ENCODE peak calls at places on chromosomes 12 and 14, in nine cellular contexts. C, K, L, S, A, Z, G, I and W are unnamed samples.

GRCh38 chr12:80442426-80443222 is 1.4 kb upstream of the PTPRQ start:
- DNase-seq in G (no peak), K (no peak), L (no peak), I (no peak), S (peak), Z (no peak), A (no peak), C (peak), W (no peak)

GRCh38 chr12:104958946-104959841 is 1.1 kb upstream of the SLC41A2 start:
- DNase-seq in K (peak), A (no peak), I (peak), L (peak), C (no peak), Z (peak), G (no peak), S (peak), W (no peak)

GRCh38 chr12:128818065-128819022 is 5.4 kb downstream of the SLC15A4 start:
- DNase-seq in K (no peak), I (no peak), L (no peak), Z (peak), C (peak), A (peak), G (peak), S (peak), W (no peak)

GRCh38 chr14:94821705-94822104 is 51.8 kb upstream of the GSC start:
- DNase-seq in L (no peak), Z (no peak), A (no peak), G (no peak), C (no peak), S (no peak), K (no peak), I (no peak), W (no peak)

GRCh38 chr14:101761881-101762529 is 496 bp downstream of the PPP2R5C start:
- DNase-seq in A (no peak), L (no peak), S (no peak), I (no peak), C (peak), K (no peak), Z (peak), G (peak), W (peak)

GRCh38 chr12:28569698-28570411 is 379.6 kb downstream of the CCDC91 start:
- DNase-seq in G (no peak), L (peak), A (peak), K (peak), I (no peak), S (peak), Z (peak), C (peak), W (no peak)

GRCh38 chr12:131075194-131075593 is 121.5 kb downstream of the ADGRD1 start:
- DNase-seq in L (no peak), S (no peak), I (no peak), K (no peak), A (no peak), C (no peak), Z (no peak), G (no peak), W (no peak)

GRCh38 chr12:132162508-132163031 is 18.3 kb downstream of the NOC4L start:
- DNase-seq in G (no peak), C (peak), S (peak), K (peak), I (no peak), A (peak), L (peak), Z (peak), W (peak)

GRCh38 chr12:24905431-24905830 is 43.5 kb downstream of the BCAT1 start:
- DNase-seq in A (no peak), G (no peak), L (no peak), S (no peak), I (no peak), Z (no peak), K (no peak), C (no peak), W (no peak)

GRCh38 chr14:104462651-104463630 is 116.6 kb upstream of the C14orf180 start:
- DNase-seq in C (peak), L (no peak), K (no peak), G (no peak), I (no peak), A (no peak), S (no peak), Z (no peak), W (no peak)

GRCh38 chr12:100267603-100268281 is 765 bp downstream of the SCYL2 start:
- DNase-seq in Z (peak), I (no peak), L (no peak), G (no peak), K (peak), A (no peak), S (no peak), C (peak), W (no peak)

GRCh38 chr14:93103392-93104080 is 12.2 kb downstream of the ITPK1 start:
- DNase-seq in K (no peak), L (no peak), Z (peak), S (no peak), G (peak), C (no peak), A (no peak), I (no peak), W (peak)

GRCh38 chr14:55116246-55117030 is 12.6 kb upstream of the LGALS3 start:
- DNase-seq in S (no peak), K (no peak), Z (no peak), C (no peak), I (no peak), A (no peak), L (no peak), G (no peak), W (no peak)

GRCh38 chr12:78824918-78825317 is 39.7 kb upstream of the SYT1 start:
- DNase-seq in A (no peak), S (no peak), C (no peak), G (no peak), Z (no peak), L (no peak), K (no peak), I (no peak), W (no peak)

GRCh38 chr14:64891839-64892375 is 12.2 kb upstream of the SPTB start:
- DNase-seq in S (peak), Z (peak), C (peak), L (peak), G (peak), A (peak), I (peak), K (no peak), W (peak)

GRCh38 chr12:39905152-39905551 is 200.7 kb downstream of the SLC2A13 start:
- DNase-seq in G (no peak), A (peak), S (no peak), K (peak), Z (peak), I (no peak), C (no peak), L (peak), W (no peak)

GRCh38 chr12:106901276-106901675 is 54.4 kb upstream of the TMEM263 start:
- DNase-seq in Z (no peak), I (no peak), A (no peak), K (no peak), S (no peak), L (no peak), G (no peak), C (peak), W (no peak)

GRCh38 chr12:1758887-1759286 is 61.5 kb upstream of the LRTM2 start:
- DNase-seq in A (no peak), C (no peak), S (no peak), Z (peak), I (no peak), L (no peak), K (no peak), G (no peak), W (no peak)

GRCh38 chr14:99792551-99793212 is 531 bp upstream of the EML1 start:
- DNase-seq in G (no peak), K (no peak), A (no peak), S (no peak), Z (peak), I (peak), L (no peak), C (no peak), W (no peak)

GRCh38 chr12:26868505-26869494 is 35.8 kb upstream of the ITPR2 start:
- DNase-seq in C (no peak), I (no peak), S (no peak), Z (no peak), L (no peak), K (no peak), A (no peak), G (no peak), W (no peak)

GRCh38 chr12:80860206-80860605 is 77.5 kb downstream of the LIN7A start:
- DNase-seq in G (no peak), I (no peak), C (no peak), S (no peak), Z (peak), K (no peak), A (no peak), L (no peak), W (no peak)

GRCh38 chr14:62081012-62081612 is 318.9 kb downstream of the SNAPC1 start:
- DNase-seq in K (no peak), C (no peak), A (no peak), S (no peak), L (no peak), I (no peak), G (peak), Z (no peak), W (no peak)

GRCh38 chr12:66329941-66330340 is 27.6 kb downstream of the HELB start:
- DNase-seq in K (no peak), G (no peak), C (peak), I (no peak), A (no peak), Z (no peak), L (no peak), S (peak), W (no peak)

GRCh38 chr14:96215845-96216244 is 11.2 kb downstream of the BDKRB2 start:
- DNase-seq in S (no peak), G (no peak), Z (no peak), K (no peak), C (peak), I (no peak), L (no peak), A (no peak), W (no peak)

GRCh38 chr12:96047151-96047620 is 11.8 kb upstream of the LTA4H start:
- DNase-seq in K (no peak), C (peak), Z (no peak), L (no peak), G (no peak), I (no peak), S (no peak), A (no peak), W (peak)

GRCh38 chr12:1216560-1216959 is 225.5 kb downstream of the ERC1 start:
- DNase-seq in G (no peak), K (no peak), Z (peak), L (no peak), I (no peak), A (no peak), C (no peak), S (no peak), W (no peak)